ENCODE peak calls at places on chromosomes 3 and 15, in ten cellular contexts. One of them, this sample, is unnamed.

GRCh38 chr3:24220859-24221657 is 273.6 kb downstream of the THRB start:
- DNase-seq in endothelial cell of umbilical vein: peak
- DNase-seq in K562: no peak
- DNase-seq in H1: peak
- DNase-seq in SK-N-SH: no peak
- DNase-seq in A549: peak
- DNase-seq in NB4: no peak
- DNase-seq in HCT116: no peak
- DNase-seq in WTC11: no peak
- DNase-seq in HepG2: no peak
- DNase-seq in this sample: no peak

GRCh38 chr3:18372786-18373405 is 52.2 kb downstream of the SATB1 start:
- DNase-seq in HCT116: no peak
- DNase-seq in endothelial cell of umbilical vein: no peak
- DNase-seq in H1: no peak
- DNase-seq in WTC11: no peak
- DNase-seq in SK-N-SH: no peak
- DNase-seq in K562: no peak
- DNase-seq in A549: no peak
- DNase-seq in NB4: no peak
- DNase-seq in HepG2: no peak
- DNase-seq in this sample: no peak

GRCh38 chr3:149553781-149554451 is 79.4 kb downstream of the TM4SF4 start:
- DNase-seq in SK-N-SH: peak
- DNase-seq in endothelial cell of umbilical vein: peak
- DNase-seq in WTC11: no peak
- DNase-seq in HepG2: no peak
- DNase-seq in H1: no peak
- DNase-seq in K562: no peak
- DNase-seq in A549: no peak
- DNase-seq in NB4: no peak
- DNase-seq in HCT116: no peak
- DNase-seq in this sample: no peak

GRCh38 chr3:186483611-186484340 is 60.4 kb downstream of the CRYGS start:
- DNase-seq in HCT116: no peak
- DNase-seq in NB4: no peak
- DNase-seq in K562: no peak
- DNase-seq in WTC11: no peak
- DNase-seq in HepG2: no peak
- DNase-seq in A549: no peak
- DNase-seq in H1: no peak
- DNase-seq in SK-N-SH: no peak
- DNase-seq in endothelial cell of umbilical vein: no peak
- DNase-seq in this sample: no peak

GRCh38 chr3:194570184-194570583 is 63.0 kb downstream of the TMEM44 start:
- DNase-seq in SK-N-SH: no peak
- DNase-seq in WTC11: no peak
- DNase-seq in NB4: no peak
- DNase-seq in K562: no peak
- DNase-seq in endothelial cell of umbilical vein: no peak
- DNase-seq in HepG2: no peak
- DNase-seq in HCT116: no peak
- DNase-seq in H1: no peak
- DNase-seq in A549: no peak
- DNase-seq in this sample: no peak

GRCh38 chr3:133258358-133258757 is 141.5 kb upstream of the BFSP2 start:
- DNase-seq in H1: peak
- DNase-seq in WTC11: no peak
- DNase-seq in HCT116: no peak
- DNase-seq in endothelial cell of umbilical vein: no peak
- DNase-seq in A549: no peak
- DNase-seq in K562: no peak
- DNase-seq in SK-N-SH: no peak
- DNase-seq in HepG2: no peak
- DNase-seq in NB4: no peak
- DNase-seq in this sample: no peak

GRCh38 chr3:52010431-52010830 is 14.7 kb upstream of the RPL29 start:
- DNase-seq in K562: no peak
- DNase-seq in HCT116: no peak
- DNase-seq in endothelial cell of umbilical vein: no peak
- DNase-seq in A549: no peak
- DNase-seq in NB4: no peak
- DNase-seq in SK-N-SH: no peak
- DNase-seq in HepG2: no peak
- DNase-seq in WTC11: no peak
- DNase-seq in H1: no peak
- DNase-seq in this sample: no peak

GRCh38 chr15:62389887-62390792 is 225.1 kb upstream of the C2CD4B start:
- DNase-seq in NB4: peak
- DNase-seq in WTC11: peak
- DNase-seq in HCT116: peak
- DNase-seq in A549: peak
- DNase-seq in K562: peak
- DNase-seq in H1: no peak
- DNase-seq in SK-N-SH: peak
- DNase-seq in HepG2: peak
- DNase-seq in endothelial cell of umbilical vein: peak
- DNase-seq in this sample: no peak

GRCh38 chr3:73669268-73669667 is 44.5 kb upstream of the PDZRN3 start:
- DNase-seq in H1: no peak
- DNase-seq in SK-N-SH: no peak
- DNase-seq in HCT116: no peak
- DNase-seq in HepG2: no peak
- DNase-seq in WTC11: no peak
- DNase-seq in K562: no peak
- DNase-seq in NB4: no peak
- DNase-seq in endothelial cell of umbilical vein: no peak
- DNase-seq in A549: no peak
- DNase-seq in this sample: no peak

GRCh38 chr3:170204023-170204472 is 18.2 kb upstream of the PRKCI start:
- DNase-seq in NB4: no peak
- DNase-seq in HCT116: no peak
- DNase-seq in WTC11: no peak
- DNase-seq in K562: no peak
- DNase-seq in A549: no peak
- DNase-seq in HepG2: peak
- DNase-seq in SK-N-SH: no peak
- DNase-seq in endothelial cell of umbilical vein: no peak
- DNase-seq in H1: no peak
- DNase-seq in this sample: no peak

GRCh38 chr3:27093771-27094170 is 275.4 kb downstream of the NEK10 start:
- DNase-seq in H1: no peak
- DNase-seq in HCT116: no peak
- DNase-seq in SK-N-SH: no peak
- DNase-seq in K562: no peak
- DNase-seq in HepG2: no peak
- DNase-seq in WTC11: no peak
- DNase-seq in endothelial cell of umbilical vein: no peak
- DNase-seq in NB4: no peak
- DNase-seq in A549: no peak
- DNase-seq in this sample: no peak

GRCh38 chr15:78104119-78104479 is 11.7 kb downstream of the SH2D7 start:
- DNase-seq in HepG2: no peak
- DNase-seq in NB4: no peak
- DNase-seq in A549: no peak
- DNase-seq in H1: no peak
- DNase-seq in HCT116: no peak
- DNase-seq in K562: no peak
- DNase-seq in SK-N-SH: no peak
- DNase-seq in WTC11: no peak
- DNase-seq in endothelial cell of umbilical vein: no peak
- DNase-seq in this sample: no peak

GRCh38 chr3:75192065-75192658 is 472.0 kb upstream of the FRG2C start:
- DNase-seq in HepG2: peak
- DNase-seq in K562: peak
- DNase-seq in SK-N-SH: peak
- DNase-seq in NB4: peak
- DNase-seq in endothelial cell of umbilical vein: peak
- DNase-seq in A549: peak
- DNase-seq in WTC11: peak
- DNase-seq in H1: no peak
- DNase-seq in HCT116: peak
- DNase-seq in this sample: no peak

GRCh38 chr3:183844606-183845005 is 19.2 kb upstream of the MAP6D1 start:
- DNase-seq in HCT116: no peak
- DNase-seq in H1: no peak
- DNase-seq in A549: no peak
- DNase-seq in WTC11: no peak
- DNase-seq in K562: no peak
- DNase-seq in NB4: no peak
- DNase-seq in SK-N-SH: no peak
- DNase-seq in endothelial cell of umbilical vein: peak
- DNase-seq in HepG2: peak
- DNase-seq in this sample: no peak

GRCh38 chr15:88484781-88485246 is 17.3 kb downstream of the MRPS11 start:
- DNase-seq in H1: no peak
- DNase-seq in HCT116: no peak
- DNase-seq in SK-N-SH: no peak
- DNase-seq in NB4: peak
- DNase-seq in endothelial cell of umbilical vein: no peak
- DNase-seq in A549: no peak
- DNase-seq in K562: no peak
- DNase-seq in HepG2: no peak
- DNase-seq in WTC11: no peak
- DNase-seq in this sample: no peak

GRCh38 chr3:15800780-15801179 is 3.0 kb upstream of the ANKRD28 start:
- DNase-seq in WTC11: no peak
- DNase-seq in HCT116: no peak
- DNase-seq in HepG2: no peak
- DNase-seq in A549: no peak
- DNase-seq in NB4: peak
- DNase-seq in H1: no peak
- DNase-seq in K562: no peak
- DNase-seq in SK-N-SH: no peak
- DNase-seq in endothelial cell of umbilical vein: no peak
- DNase-seq in this sample: no peak

GRCh38 chr3:43733459-43734384 is 43.0 kb downstream of the ABHD5 start:
- DNase-seq in H1: no peak
- DNase-seq in A549: no peak
- DNase-seq in endothelial cell of umbilical vein: peak
- DNase-seq in SK-N-SH: no peak
- DNase-seq in NB4: no peak
- DNase-seq in K562: no peak
- DNase-seq in HCT116: no peak
- DNase-seq in HepG2: no peak
- DNase-seq in WTC11: peak
- DNase-seq in this sample: no peak

GRCh38 chr15:73683624-73684536 is at the start of gene CD276:
- DNase-seq in endothelial cell of umbilical vein: peak
- DNase-seq in NB4: peak
- DNase-seq in HepG2: peak
- DNase-seq in WTC11: peak
- DNase-seq in H1: no peak
- DNase-seq in SK-N-SH: peak
- DNase-seq in A549: peak
- DNase-seq in HCT116: peak
- DNase-seq in K562: peak
- DNase-seq in this sample: no peak
- TF ChIP-seq MAX in endothelial cell of umbilical vein: no peak
- TF ChIP-seq MAX in NB4: no peak
- TF ChIP-seq MAX in HepG2: no peak
- TF ChIP-seq MAX in WTC11: peak
- TF ChIP-seq MAX in H1: peak
- TF ChIP-seq MAX in SK-N-SH: no peak
- TF ChIP-seq MAX in A549: no peak
- TF ChIP-seq MAX in HCT116: no peak
- TF ChIP-seq MAX in K562: no peak
- TF ChIP-seq MAX in this sample: no peak

DNA sequence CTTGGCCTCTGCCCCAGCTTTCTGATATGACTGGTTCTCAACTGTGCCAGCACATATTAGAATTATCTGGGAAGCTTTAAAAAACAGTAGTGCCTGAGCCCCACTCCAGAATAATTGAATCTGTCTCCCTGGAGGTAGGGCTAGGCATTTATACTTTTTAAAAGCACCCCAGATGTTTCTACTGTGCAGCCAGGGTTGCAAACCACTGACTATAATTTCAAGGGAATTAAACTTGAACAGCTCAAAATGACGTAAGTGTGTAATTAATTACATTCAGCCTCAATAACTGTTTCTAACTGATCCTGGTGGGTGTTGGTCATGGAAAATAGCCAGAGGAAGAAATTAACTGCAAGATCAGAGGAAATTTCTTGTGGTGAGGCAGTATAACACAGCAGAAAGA is 4.4 kb upstream of the IRAK2 start:
- DNase-seq in NB4: no peak
- DNase-seq in A549: no peak
- DNase-seq in endothelial cell of umbilical vein: no peak
- DNase-seq in HepG2: no peak
- DNase-seq in HCT116: no peak
- DNase-seq in K562: no peak
- DNase-seq in WTC11: no peak
- DNase-seq in H1: no peak
- DNase-seq in SK-N-SH: no peak
- DNase-seq in this sample: no peak
- TF ChIP-seq MAX in NB4: no peak
- TF ChIP-seq MAX in A549: no peak
- TF ChIP-seq MAX in endothelial cell of umbilical vein: no peak
- TF ChIP-seq MAX in HepG2: no peak
- TF ChIP-seq MAX in HCT116: no peak
- TF ChIP-seq MAX in K562: no peak
- TF ChIP-seq MAX in WTC11: no peak
- TF ChIP-seq MAX in H1: no peak
- TF ChIP-seq MAX in SK-N-SH: no peak
- TF ChIP-seq MAX in this sample: no peak

GRCh38 chr3:29186131-29186599 is 94.7 kb upstream of the RBMS3 start:
- DNase-seq in HCT116: peak
- DNase-seq in WTC11: no peak
- DNase-seq in H1: no peak
- DNase-seq in NB4: no peak
- DNase-seq in K562: no peak
- DNase-seq in A549: peak
- DNase-seq in SK-N-SH: no peak
- DNase-seq in HepG2: no peak
- DNase-seq in endothelial cell of umbilical vein: no peak
- DNase-seq in this sample: no peak
- TF ChIP-seq MAX in HCT116: no peak
- TF ChIP-seq MAX in WTC11: no peak
- TF ChIP-seq MAX in H1: no peak
- TF ChIP-seq MAX in NB4: no peak
- TF ChIP-seq MAX in K562: no peak
- TF ChIP-seq MAX in A549: no peak
- TF ChIP-seq MAX in SK-N-SH: peak
- TF ChIP-seq MAX in HepG2: no peak
- TF ChIP-seq MAX in endothelial cell of umbilical vein: no peak
- TF ChIP-seq MAX in this sample: no peak

DNA sequence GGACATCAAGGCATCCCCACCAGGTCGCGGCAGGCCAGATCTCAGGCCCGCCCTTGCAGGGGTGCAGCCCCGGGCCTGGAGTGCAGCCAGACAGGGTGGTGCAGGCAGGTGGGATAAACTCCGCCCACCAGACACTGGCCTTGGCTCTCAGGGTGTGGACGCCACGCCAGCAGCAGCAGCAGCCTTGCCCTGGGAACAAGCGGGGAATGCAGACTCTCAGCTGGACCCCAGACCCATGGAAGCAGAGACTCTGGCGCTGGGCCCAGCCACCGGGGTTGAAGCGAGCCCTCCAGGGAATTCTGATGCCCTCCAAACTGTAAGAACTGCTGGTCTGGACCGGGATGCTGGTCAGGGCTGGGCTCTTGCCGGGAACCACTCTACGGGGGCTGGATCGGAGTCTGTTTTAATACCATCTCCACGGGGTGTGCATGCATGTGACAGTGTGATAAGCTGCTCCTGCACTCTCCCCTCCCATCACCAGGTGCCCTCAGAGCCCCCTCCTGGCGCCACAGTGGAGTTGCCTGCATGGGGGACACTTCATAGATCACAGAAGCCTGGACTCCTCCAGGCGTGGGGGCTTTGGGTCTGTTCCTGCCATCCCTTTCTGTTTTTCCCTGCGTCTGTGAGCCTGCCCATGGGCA is 142.7 kb downstream of the NSMCE3 start:
- DNase-seq in H1: no peak
- DNase-seq in HCT116: no peak
- DNase-seq in SK-N-SH: peak
- DNase-seq in WTC11: peak
- DNase-seq in K562: peak
- DNase-seq in NB4: peak
- DNase-seq in endothelial cell of umbilical vein: no peak
- DNase-seq in HepG2: no peak
- DNase-seq in A549: peak
- DNase-seq in this sample: no peak
- TF ChIP-seq MAX in H1: no peak
- TF ChIP-seq MAX in HCT116: no peak
- TF ChIP-seq MAX in SK-N-SH: no peak
- TF ChIP-seq MAX in WTC11: no peak
- TF ChIP-seq MAX in K562: no peak
- TF ChIP-seq MAX in NB4: no peak
- TF ChIP-seq MAX in endothelial cell of umbilical vein: no peak
- TF ChIP-seq MAX in HepG2: no peak
- TF ChIP-seq MAX in A549: no peak
- TF ChIP-seq MAX in this sample: no peak